ENCODE peak calls at places on chromosomes 1 and 21, in four cellular contexts. Z, Q, U and L are unnamed samples.

GRCh38 chr1:219041819-219042218 is 131.9 kb upstream of the LYPLAL1 start:
- DNase-seq in Z (no peak), U (no peak), Q (no peak), L (peak)

GRCh38 chr1:41583658-41584570 is 99.4 kb upstream of the EDN2 start:
- DNase-seq in U (no peak), Z (no peak), Q (no peak), L (no peak)

GRCh38 chr21:36909901-36910561 is 56.4 kb downstream of the HLCS start:
- DNase-seq in Q (no peak), U (no peak), Z (peak), L (no peak)

GRCh38 chr1:147292012-147292411 is 49.5 kb downstream of the CHD1L start:
- DNase-seq in Q (no peak), Z (no peak), U (no peak), L (no peak)

GRCh38 chr1:15417365-15417934 is 7.8 kb downstream of the EFHD2 start:
- DNase-seq in Z (no peak), U (no peak), Q (no peak), L (peak)

GRCh38 chr1:71587961-71588360 is 507.1 kb upstream of the ZRANB2 start:
- DNase-seq in Q (no peak), U (no peak), Z (no peak), L (no peak)

GRCh38 chr1:181079382-181079781 is 9.1 kb upstream of the IER5 start:
- DNase-seq in Z (no peak), Q (no peak), U (no peak), L (no peak)

GRCh38 chr1:54118704-54119103 is 34.1 kb downstream of the CDCP2 start:
- DNase-seq in U (no peak), Z (no peak), Q (no peak), L (no peak)

GRCh38 chr1:227952374-227953021 is 4.8 kb upstream of the WNT9A start:
- DNase-seq in Z (no peak), U (no peak), Q (no peak), L (no peak)

GRCh38 chr1:223835754-223836153 is 10.0 kb downstream of the TP53BP2 start:
- DNase-seq in Q (no peak), U (no peak), Z (no peak), L (no peak)

GRCh38 chr21:29245104-29245643 is 53.5 kb upstream of the BACH1 start:
- DNase-seq in Q (no peak), U (no peak), Z (no peak), L (no peak)

GRCh38 chr1:27166351-27166802 is 11.5 kb upstream of the SLC9A1 start:
- DNase-seq in Z (no peak), Q (no peak), U (no peak), L (no peak)

GRCh38 chr1:15290382-15290781 is 43.4 kb downstream of the FHAD1 start:
- DNase-seq in Q (no peak), Z (no peak), U (no peak), L (no peak)

GRCh38 chr1:182392045-182393028 is 747 bp upstream of the GLUL start:
- DNase-seq in U (peak), Q (no peak), Z (no peak), L (no peak)

GRCh38 chr1:31199301-31199790 is 40.3 kb downstream of the NKAIN1 start:
- DNase-seq in U (no peak), Z (no peak), Q (no peak), L (no peak)

GRCh38 chr1:167293057-167293456 is 72.4 kb downstream of the POU2F1 start:
- DNase-seq in U (no peak), Q (no peak), Z (no peak), L (no peak)

GRCh38 chr1:230902349-230902923 is 34.1 kb upstream of the C1orf198 start:
- DNase-seq in Z (no peak), Q (no peak), U (no peak), L (no peak)

GRCh38 chr1:118116401-118116800 is 68.6 kb downstream of the SPAG17 start:
- DNase-seq in U (no peak), Q (no peak), Z (no peak), L (no peak)

GRCh38 chr21:41762236-41762635 is 4.6 kb downstream of the RIPK4 start:
- DNase-seq in Z (no peak), Q (no peak), U (no peak), L (no peak)

GRCh38 chr1:2984399-2985061 is 36.7 kb upstream of the ACTRT2 start:
- DNase-seq in Q (no peak), Z (no peak), U (no peak), L (no peak)

GRCh38 chr21:37130971-37131370 is 57.9 kb downstream of the TTC3 start:
- DNase-seq in Z (no peak), Q (no peak), U (no peak), L (no peak)

GRCh38 chr1:157077394-157077793 is 22.2 kb downstream of the ETV3L start:
- DNase-seq in U (no peak), Z (no peak), Q (no peak), L (no peak)

GRCh38 chr1:164613176-164613575 is 54.2 kb downstream of the PBX1 start:
- DNase-seq in Z (peak), Q (no peak), U (no peak), L (no peak)

GRCh38 chr1:241702436-241702835 is 50.4 kb downstream of the WDR64 start:
- DNase-seq in U (no peak), Z (no peak), Q (no peak), L (no peak)

DNA sequence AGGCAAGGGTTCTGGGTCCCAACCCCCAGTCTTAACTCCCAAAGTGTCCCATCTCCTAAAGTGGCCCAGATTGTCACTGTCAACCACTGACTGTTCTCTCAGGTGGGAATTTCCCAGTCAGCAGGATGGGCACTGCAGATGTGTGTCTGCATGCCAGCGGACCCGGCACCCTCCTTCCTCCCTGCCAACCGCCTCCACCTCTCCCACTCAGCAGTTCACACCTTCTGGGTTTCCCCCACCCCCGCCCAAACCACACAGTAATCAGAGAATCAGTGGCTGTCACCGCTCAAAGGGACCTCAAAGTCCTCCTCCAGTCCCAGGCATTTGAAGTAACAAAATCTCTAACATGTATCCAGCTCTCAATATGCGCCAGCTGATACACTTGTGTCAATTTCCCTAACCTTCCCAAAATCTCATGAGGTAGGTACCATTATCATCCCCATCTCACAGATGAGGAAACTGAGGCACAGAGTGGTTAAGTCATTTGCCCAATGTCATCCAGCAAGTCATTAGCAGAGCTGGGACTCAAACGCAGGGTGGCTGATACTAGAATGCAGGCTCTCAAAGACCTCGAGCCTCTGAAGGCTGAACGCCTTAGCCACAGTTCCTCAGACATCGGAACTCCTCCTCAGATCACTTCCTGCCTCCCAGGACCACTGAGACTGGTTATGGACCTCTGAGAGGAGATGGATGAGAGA is 4.8 kb downstream of the RUNX3 start:
- DNase-seq in Q (peak), U (no peak), Z (no peak), L (no peak)
- TF ChIP-seq TARDBP in Q (no peak), U (no peak), Z (no peak), L (no peak)

GRCh38 chr1:81158592-81158991 is 642.1 kb upstream of the ADGRL2 start:
- DNase-seq in U (no peak), Z (no peak), Q (no peak), L (no peak)
- TF ChIP-seq TARDBP in U (no peak), Z (no peak), Q (no peak), L (no peak)

DNA sequence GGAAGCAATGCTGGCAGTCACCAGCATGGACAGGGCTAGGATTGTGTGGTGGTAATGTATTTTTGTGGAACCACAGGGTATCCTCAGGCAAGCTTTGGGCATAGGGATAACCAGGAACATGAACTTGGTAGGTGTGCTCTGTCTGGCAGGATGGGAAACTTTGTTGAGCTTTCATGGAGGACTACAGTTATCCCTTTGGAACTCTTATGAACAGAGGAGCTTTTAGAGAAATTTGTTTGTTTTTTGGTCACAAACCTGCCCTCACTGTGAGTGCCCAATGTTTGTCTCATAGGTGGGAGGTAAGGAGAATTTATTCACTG is 54.4 kb downstream of the MACF1 start:
- DNase-seq in Z (no peak), U (no peak), Q (no peak), L (no peak)
- TF ChIP-seq TARDBP in Z (no peak), U (no peak), Q (no peak), L (no peak)

GRCh38 chr1:155379877-155380192 is 59.1 kb downstream of the RUSC1 start:
- DNase-seq in Q (no peak), U (no peak), Z (no peak), L (no peak)
- TF ChIP-seq TARDBP in Q (no peak), U (no peak), Z (no peak), L (no peak)

DNA sequence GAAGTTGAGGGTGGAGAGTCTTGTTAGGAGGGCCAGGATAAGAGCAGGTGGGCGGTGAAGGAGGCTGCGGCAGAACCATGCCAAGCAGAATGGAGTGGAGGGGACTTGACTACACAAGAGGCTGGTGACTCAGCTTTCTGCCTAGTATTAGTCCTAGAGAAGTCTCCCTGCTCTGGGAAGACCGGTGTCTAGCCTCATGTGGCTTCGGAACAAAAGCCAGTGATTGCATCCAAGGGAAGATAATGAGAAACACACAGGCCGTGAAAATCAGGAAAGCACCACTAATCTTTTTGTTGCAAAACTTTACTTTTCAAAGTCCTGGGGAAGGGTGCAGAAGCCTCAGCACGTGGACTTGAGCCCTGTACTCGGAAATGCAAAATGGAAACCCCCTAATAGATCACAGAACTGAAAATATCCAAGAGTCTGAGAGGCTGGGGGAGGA is 31.3 kb downstream of the DDR2 start:
- DNase-seq in Z (no peak), Q (no peak), U (no peak), L (no peak)
- TF ChIP-seq TARDBP in Z (no peak), Q (no peak), U (no peak), L (no peak)

GRCh38 chr1:20284625-20285024 is 6.0 kb upstream of the VWA5B1 start:
- DNase-seq in Q (no peak), U (no peak), Z (no peak), L (no peak)

GRCh38 chr1:20284046-20284445 is 6.6 kb upstream of the VWA5B1 start:
- DNase-seq in Q (no peak), Z (no peak), U (no peak), L (no peak)

GRCh38 chr1:20281801-20282200 is 8.9 kb upstream of the VWA5B1 start:
- DNase-seq in Q (no peak), U (no peak), Z (no peak), L (no peak)

GRCh38 chr1:20282544-20282943 is 8.1 kb upstream of the VWA5B1 start:
- DNase-seq in Z (no peak), Q (no peak), U (no peak), L (no peak)

GRCh38 chr1:20285510-20285909 is 5.2 kb upstream of the VWA5B1 start:
- DNase-seq in Q (no peak), U (no peak), Z (no peak), L (no peak)
- TF ChIP-seq TARDBP in Q (no peak), U (no peak), Z (no peak), L (no peak)